ENCODE peak calls at places on chromosomes 16 and 17, in six cellular contexts. J is A673, H is cardiac fibroblast, V is adrenal gland, G is PC-3, D is fibroblast of the aortic adventitia. Y is an unnamed sample.

GRCh38 chr16:70254095-70254964 is 2.6 kb upstream of the EXOSC6 start:
- DNase-seq in J (no peak), H (no peak), V (no peak), G (no peak), D (no peak), Y (no peak)

GRCh38 chr17:77677210-77677609 is 281.3 kb upstream of the TNRC6C start:
- DNase-seq in J (no peak), H (peak), V (no peak), G (no peak), D (no peak), Y (no peak)

GRCh38 chr16:29876578-29877249 is 13.7 kb upstream of the CDIPT start:
- DNase-seq in J (no peak), H (no peak), V (no peak), G (no peak), D (no peak), Y (no peak)

GRCh38 chr17:5226940-5227878 is 7.5 kb downstream of the SCIMP start:
- DNase-seq in J (no peak), H (no peak), V (no peak), G (no peak), D (no peak), Y (no peak)

GRCh38 chr16:84746231-84746630 is 46.4 kb downstream of the USP10 start:
- DNase-seq in J (no peak), H (no peak), V (no peak), G (no peak), D (no peak), Y (no peak)

GRCh38 chr17:67260051-67260987 is 15.3 kb upstream of the HELZ start:
- DNase-seq in J (peak), H (peak), V (peak), G (peak), D (peak), Y (peak)

GRCh38 chr16:1610841-1611653 is 825 bp downstream of the IFT140 start:
- DNase-seq in J (no peak), H (no peak), V (peak), G (peak), D (peak), Y (no peak)

GRCh38 chr16:69166221-69166833 is 20.6 kb upstream of the SNTB2 start:
- DNase-seq in J (no peak), H (peak), V (no peak), G (peak), D (peak), Y (no peak)

GRCh38 chr17:17228521-17229279 is 8.3 kb downstream of the FLCN start:
- DNase-seq in J (no peak), H (no peak), V (peak), G (no peak), D (no peak), Y (no peak)

GRCh38 chr17:35871415-35871814 is 2.7 kb upstream of the HEATR9 start:
- DNase-seq in J (no peak), H (no peak), V (no peak), G (no peak), D (no peak), Y (no peak)

GRCh38 chr16:81889896-81890634 is 111.0 kb downstream of the PLCG2 start:
- DNase-seq in J (peak), H (peak), V (peak), G (peak), D (peak), Y (peak)

GRCh38 chr16:87963400-87963799 is 12.2 kb downstream of the BANP start:
- DNase-seq in J (peak), H (peak), V (no peak), G (peak), D (peak), Y (peak)

GRCh38 chr17:27446569-27447301 is 9.5 kb upstream of the KSR1 start:
- DNase-seq in J (no peak), H (peak), V (peak), G (peak), D (peak), Y (peak)

GRCh38 chr17:73247728-73248127 is 14.0 kb downstream of the CPSF4L start:
- DNase-seq in J (no peak), H (peak), V (no peak), G (no peak), D (peak), Y (peak)

GRCh38 chr17:57587201-57587870 is 157.8 kb downstream of the CCDC182 start:
- DNase-seq in J (no peak), H (no peak), V (no peak), G (no peak), D (no peak), Y (no peak)

GRCh38 chr17:13415877-13416416 is 185.8 kb downstream of the HS3ST3A1 start:
- DNase-seq in J (peak), H (peak), V (peak), G (peak), D (peak), Y (no peak)

GRCh38 chr17:51085150-51085805 is 35.4 kb downstream of the SPAG9 start:
- DNase-seq in J (no peak), H (peak), V (no peak), G (peak), D (peak), Y (peak)

GRCh38 chr16:69727916-69728270 is 1.5 kb upstream of the NQO1 start:
- DNase-seq in J (peak), H (no peak), V (peak), G (peak), D (no peak), Y (no peak)

GRCh38 chr17:58059141-58059540 is 24.1 kb upstream of the DYNLL2 start:
- DNase-seq in J (no peak), H (no peak), V (no peak), G (peak), D (no peak), Y (peak)

GRCh38 chr17:79671387-79671752 is 59.4 kb upstream of the ENPP7 start:
- DNase-seq in J (no peak), H (no peak), V (no peak), G (no peak), D (no peak), Y (no peak)

GRCh38 chr16:397736-398332 is 835 bp downstream of the NME4 start:
- DNase-seq in J (peak), H (peak), V (peak), G (peak), D (peak), Y (peak)

GRCh38 chr17:6823011-6823442 is 8.5 kb downstream of the TEKT1 start:
- DNase-seq in J (no peak), H (peak), V (no peak), G (peak), D (peak), Y (peak)

GRCh38 chr16:15502041-15502725 is 67.8 kb downstream of the BMERB1 start:
- DNase-seq in J (peak), H (peak), V (no peak), G (peak), D (peak), Y (peak)

GRCh38 chr17:15782809-15783208 is 50.7 kb downstream of the TBC1D26 start:
- DNase-seq in J (peak), H (peak), V (peak), G (no peak), D (peak), Y (peak)

GRCh38 chr17:79022507-79022991 is 1.4 kb upstream of the C1QTNF1 start:
- DNase-seq in J (no peak), H (peak), V (peak), G (no peak), D (peak), Y (no peak)

GRCh38 chr17:82457071-82457789 is 1.3 kb upstream of the NARF start:
- DNase-seq in J (no peak), H (peak), V (peak), G (peak), D (peak), Y (no peak)

GRCh38 chr16:84489141-84489540 is 15.3 kb downstream of the MEAK7 start:
- DNase-seq in J (no peak), H (no peak), V (no peak), G (no peak), D (no peak), Y (no peak)

GRCh38 chr16:50712568-50712914 is 19.1 kb downstream of the NOD2 start:
- DNase-seq in J (peak), H (peak), V (no peak), G (no peak), D (no peak), Y (no peak)

GRCh38 chr17:6679241-6679640 is 27.7 kb downstream of the C17orf100 start:
- DNase-seq in J (no peak), H (no peak), V (no peak), G (peak), D (no peak), Y (peak)

GRCh38 chr16:75351183-75351582 is 82.1 kb downstream of the CFDP1 start:
- DNase-seq in J (peak), H (peak), V (no peak), G (peak), D (peak), Y (peak)

GRCh38 chr16:24988593-24989338 is 26.4 kb downstream of the ARHGAP17 start:
- DNase-seq in J (peak), H (peak), V (peak), G (peak), D (peak), Y (peak)

GRCh38 chr17:29291163-29291752 is 2.7 kb downstream of the NUFIP2 start:
- DNase-seq in J (peak), H (peak), V (no peak), G (peak), D (peak), Y (peak)

GRCh38 chr17:57355090-57355859 is 99.0 kb downstream of the MSI2 start:
- DNase-seq in J (no peak), H (peak), V (peak), G (no peak), D (no peak), Y (no peak)

GRCh38 chr17:75516619-75517276 is 420 bp downstream of the TSEN54 start:
- DNase-seq in J (peak), H (peak), V (peak), G (peak), D (peak), Y (no peak)

DNA sequence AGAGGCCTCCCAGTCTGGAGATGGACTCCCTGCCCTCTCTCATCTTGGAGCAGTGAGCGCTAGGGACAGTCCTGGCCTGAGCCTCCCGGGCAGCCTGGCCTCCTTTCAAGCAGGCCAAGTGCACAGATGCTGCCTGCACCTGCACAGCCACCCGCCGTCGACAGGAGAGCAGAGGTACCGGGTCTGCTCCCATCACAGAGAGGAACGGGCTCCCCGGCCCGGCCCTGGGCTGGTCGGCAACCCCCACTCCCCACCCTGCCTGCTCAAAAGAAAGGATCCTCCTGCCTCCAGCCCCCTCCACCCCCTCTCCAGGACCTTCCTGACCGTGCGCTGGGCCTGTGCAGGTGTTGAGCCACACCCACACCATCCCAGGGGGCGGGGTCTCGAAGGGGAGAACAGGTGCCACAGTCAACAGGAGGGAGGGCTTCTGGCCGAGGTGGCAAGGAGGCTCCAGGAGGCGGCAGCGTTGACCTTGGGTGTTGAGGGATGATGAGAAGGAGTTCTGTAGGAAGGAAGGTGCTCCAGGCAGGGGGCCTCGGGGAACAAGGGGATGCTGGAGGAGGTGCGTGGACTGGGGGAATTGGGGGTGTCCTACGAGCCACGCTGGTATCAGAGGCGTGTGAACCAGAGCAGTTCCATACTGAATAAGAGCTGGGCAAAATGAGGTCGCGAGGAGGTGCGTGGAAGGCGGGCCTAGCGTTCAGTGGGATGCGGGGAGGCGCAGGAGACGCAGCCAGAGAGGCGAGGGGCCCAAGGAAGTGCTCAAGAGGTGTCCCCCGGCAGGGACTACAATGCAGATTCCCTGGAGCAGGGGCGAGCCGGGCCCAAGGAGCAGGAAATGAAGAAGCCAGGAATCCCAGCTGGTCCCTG is 967 bp upstream of the CDH15 start:
- DNase-seq in J (no peak), H (no peak), V (peak), G (peak), D (no peak), Y (peak)
- TF ChIP-seq CTCF in J (no peak), H (no peak), V (no peak), G (no peak), D (no peak), Y (no peak)

GRCh38 chr17:22374741-22375140 is 682.4 kb downstream of the KCNJ18 start:
- DNase-seq in J (no peak), H (no peak), V (no peak), G (no peak), D (no peak), Y (no peak)
- H3K4me3 ChIP-seq in J (no peak), H (no peak), V (no peak), G (no peak), D (no peak), Y (no peak)

GRCh38 chr17:44363613-44364159 is at the start of gene FAM171A2:
- DNase-seq in J (peak), H (peak), V (peak), G (peak), D (peak), Y (peak)
- TF ChIP-seq CTCF in J (no peak), H (peak), V (no peak), G (peak), D (peak), Y (peak)

DNA sequence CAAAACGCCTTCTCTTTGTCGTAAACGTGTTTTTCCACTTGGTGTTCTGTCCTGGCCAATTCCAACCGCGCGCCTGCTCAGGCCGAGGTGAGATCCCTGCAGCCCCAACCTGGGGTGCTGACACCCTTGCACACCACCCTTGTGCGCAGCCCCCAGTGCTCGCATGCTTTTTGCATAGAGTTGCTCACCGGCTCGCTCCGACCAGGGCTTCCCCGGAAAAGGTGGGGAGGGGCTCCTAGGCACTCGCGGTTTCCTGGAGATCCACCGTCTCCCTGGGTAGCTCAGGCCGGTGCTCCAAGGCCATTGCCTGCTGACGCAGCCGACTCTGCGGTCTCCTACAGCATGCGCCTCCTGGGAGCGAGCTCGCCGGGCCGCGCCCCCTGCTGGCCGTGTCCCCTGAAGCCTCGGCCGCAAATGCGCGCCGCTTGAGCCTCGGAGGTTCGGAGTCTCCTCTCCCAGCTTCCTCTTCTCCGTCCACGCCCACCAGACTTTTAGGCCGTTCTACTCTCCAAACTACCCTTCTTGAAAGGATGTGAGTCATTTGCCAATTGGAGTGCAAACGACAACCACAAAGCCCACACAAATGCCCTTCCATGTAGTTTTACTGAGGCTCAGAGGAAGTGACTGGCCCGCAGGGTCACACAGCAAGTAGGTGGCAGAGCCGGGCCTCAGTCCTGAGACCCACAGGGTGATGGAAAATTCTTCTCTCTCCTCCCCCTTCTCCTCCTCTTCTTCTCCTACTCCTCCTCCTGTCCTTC is 7.2 kb upstream of the PDP2 start:
- DNase-seq in J (peak), H (peak), V (peak), G (peak), D (peak), Y (peak)
- H3K4me3 ChIP-seq in J (peak), H (peak), V (no peak), G (peak), D (peak), Y (peak)

DNA sequence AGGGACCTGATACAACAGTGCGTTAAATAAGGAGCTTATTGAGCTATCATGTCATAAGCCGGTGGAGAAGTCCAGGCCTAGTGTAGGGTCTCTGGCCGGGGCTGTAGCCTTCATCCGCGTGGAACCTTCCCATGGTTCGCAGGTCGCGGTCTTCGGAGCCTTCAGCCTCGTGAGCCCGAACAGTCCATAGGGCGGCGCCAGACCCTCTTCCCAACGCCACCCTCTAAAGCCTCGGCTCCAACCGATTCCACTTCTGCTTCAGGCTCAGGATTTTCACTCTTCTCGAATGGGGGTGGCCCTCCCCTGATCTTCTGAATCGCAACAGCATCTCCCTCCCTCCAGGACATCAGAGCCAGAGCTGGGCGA is 10.3 kb upstream of the BRCA1 start:
- DNase-seq in J (no peak), H (no peak), V (no peak), G (no peak), D (no peak), Y (no peak)
- TF ChIP-seq CTCF in J (no peak), H (no peak), V (no peak), G (no peak), D (no peak), Y (no peak)

Y was measured in epithelial cell of esophagus.